ENCODE peak calls at places on chromosomes 5 and 9, in five cellular contexts. C is psoas muscle; H is A549; L is epithelial cell of esophagus; Q is CD8-positive, alpha-beta T cell. G is an unnamed sample.

GRCh38 chr9:81848472-81848871 is 79.8 kb upstream of the SPATA31D4 start:
- DNase-seq in C (no peak), H (no peak), L (peak), Q (no peak), G (no peak)

GRCh38 chr9:5485365-5486085 is 24.8 kb upstream of the PDCD1LG2 start:
- DNase-seq in C (no peak), H (no peak), L (no peak), Q (no peak), G (no peak)

GRCh38 chr5:130578354-130578753 is 586.7 kb downstream of the HINT1 start:
- DNase-seq in C (no peak), H (no peak), L (no peak), Q (no peak), G (no peak)

GRCh38 chr5:176927562-176927961 is 28.4 kb upstream of the HK3 start:
- DNase-seq in C (no peak), H (no peak), L (peak), Q (no peak), G (no peak)

GRCh38 chr9:4413856-4414255 is 76.4 kb upstream of the SLC1A1 start:
- DNase-seq in C (no peak), H (no peak), L (no peak), Q (no peak), G (no peak)

GRCh38 chr9:4114569-4115505 is 185.0 kb downstream of the GLIS3 start:
- DNase-seq in C (no peak), H (no peak), L (no peak), Q (no peak), G (no peak)

GRCh38 chr5:146068136-146068717 is 37.1 kb downstream of the PLAC8L1 start:
- DNase-seq in C (peak), H (no peak), L (no peak), Q (no peak), G (no peak)

GRCh38 chr5:167816354-167816753 is 475.1 kb upstream of the WWC1 start:
- DNase-seq in C (no peak), H (no peak), L (peak), Q (no peak), G (no peak)

GRCh38 chr5:133382661-133383579 is 229.4 kb downstream of the FSTL4 start:
- DNase-seq in C (no peak), H (no peak), L (no peak), Q (no peak), G (no peak)

GRCh38 chr9:129889461-129889935 is 54.2 kb downstream of the USP20 start:
- DNase-seq in C (no peak), H (no peak), L (no peak), Q (no peak), G (no peak)

GRCh38 chr9:129888085-129888808 is 53.0 kb downstream of the USP20 start:
- DNase-seq in C (peak), H (no peak), L (peak), Q (peak), G (no peak)

GRCh38 chr9:129888809-129889460 is 53.7 kb downstream of the USP20 start:
- DNase-seq in C (no peak), H (no peak), L (no peak), Q (no peak), G (no peak)

GRCh38 chr9:129891519-129891918 is 56.3 kb downstream of the USP20 start:
- DNase-seq in C (no peak), H (no peak), L (no peak), Q (no peak), G (no peak)

DNA sequence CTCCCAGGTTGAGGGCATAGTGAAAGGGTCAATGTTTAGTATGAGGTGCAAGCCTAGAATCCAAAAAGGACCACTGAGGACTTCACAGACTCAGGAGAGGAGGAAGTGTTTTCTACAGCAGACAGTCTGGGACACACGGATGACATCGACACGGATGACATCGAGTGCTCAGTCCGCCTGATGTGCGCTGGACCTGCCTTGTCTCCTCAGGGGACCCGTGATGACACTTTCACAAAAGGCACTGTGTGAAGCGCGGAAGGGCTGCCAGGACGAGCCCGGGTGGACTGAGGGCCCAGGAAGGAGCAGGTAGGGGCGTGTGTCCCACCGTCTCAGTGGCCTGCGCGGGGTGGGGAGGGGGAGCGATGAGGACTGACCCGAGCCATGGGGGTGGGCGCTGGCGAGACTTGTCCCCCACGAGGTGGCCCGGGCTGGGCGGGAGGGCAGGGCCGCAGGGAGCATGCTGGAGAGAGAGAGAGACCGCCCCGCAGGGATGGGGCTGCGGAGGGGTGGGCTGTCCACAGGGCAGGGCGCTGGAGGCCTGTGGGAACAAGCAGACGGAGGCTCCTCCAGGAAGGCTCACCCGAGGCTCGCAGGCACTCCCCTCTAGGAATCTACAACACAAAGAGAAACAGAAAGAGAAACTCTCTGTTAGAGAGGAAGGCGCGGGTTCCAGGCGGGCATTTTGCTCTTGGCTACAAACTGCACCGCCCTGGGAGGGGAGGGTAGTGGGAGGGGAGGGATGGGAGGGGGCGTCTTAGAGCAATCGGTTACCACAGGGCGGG is 54.9 kb downstream of the USP20 start:
- DNase-seq in C (no peak), H (no peak), L (no peak), Q (no peak), G (no peak)
- TF ChIP-seq CTCF in C (no peak), H (no peak), L (no peak), Q (no peak), G (no peak)

DNA sequence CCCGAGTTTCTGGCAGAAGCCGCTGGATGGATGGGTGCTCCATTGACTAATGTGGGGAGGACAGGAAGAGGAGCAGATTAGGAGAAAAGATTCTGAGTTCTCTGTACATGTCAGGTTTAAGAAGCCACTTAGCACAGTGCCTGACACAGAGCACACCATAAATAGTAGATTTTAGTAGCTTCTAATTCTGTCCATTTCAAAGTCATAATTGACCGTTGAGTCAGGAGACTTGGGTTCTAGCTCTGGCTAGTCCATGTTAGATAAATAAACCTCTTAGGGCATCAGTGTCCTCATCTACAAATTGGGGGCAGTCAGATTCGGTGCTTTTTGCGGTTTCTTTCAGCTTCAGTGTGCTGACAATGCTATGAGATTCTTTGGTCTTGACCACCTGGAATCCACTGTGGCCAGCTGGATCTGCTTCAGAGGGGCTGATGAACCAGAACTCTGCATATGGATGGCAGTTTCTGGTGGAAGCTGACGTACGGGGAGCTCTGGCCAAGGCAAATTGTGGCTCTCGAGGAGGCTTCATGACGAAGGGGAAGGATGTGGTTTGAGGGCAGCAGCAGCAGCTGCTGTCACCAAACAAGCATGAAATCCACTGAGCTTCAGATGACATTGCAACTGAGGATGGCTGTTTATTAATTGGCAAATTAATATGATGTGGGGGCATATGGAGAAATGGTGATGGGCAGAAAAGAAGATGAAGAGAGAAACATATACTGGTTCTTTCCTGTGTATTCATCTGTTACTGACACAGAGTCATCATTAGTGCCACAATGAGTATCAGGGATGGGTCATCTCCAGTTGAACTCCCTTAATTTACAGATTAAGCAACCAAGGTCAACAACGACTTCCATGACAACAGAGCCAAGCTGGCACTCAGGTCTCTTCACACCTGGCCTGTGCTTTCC is 134.4 kb downstream of the AOPEP start:
- DNase-seq in C (no peak), H (no peak), L (no peak), Q (peak), G (no peak)
- TF ChIP-seq CTCF in C (no peak), H (no peak), L (no peak), Q (no peak), G (no peak)

DNA sequence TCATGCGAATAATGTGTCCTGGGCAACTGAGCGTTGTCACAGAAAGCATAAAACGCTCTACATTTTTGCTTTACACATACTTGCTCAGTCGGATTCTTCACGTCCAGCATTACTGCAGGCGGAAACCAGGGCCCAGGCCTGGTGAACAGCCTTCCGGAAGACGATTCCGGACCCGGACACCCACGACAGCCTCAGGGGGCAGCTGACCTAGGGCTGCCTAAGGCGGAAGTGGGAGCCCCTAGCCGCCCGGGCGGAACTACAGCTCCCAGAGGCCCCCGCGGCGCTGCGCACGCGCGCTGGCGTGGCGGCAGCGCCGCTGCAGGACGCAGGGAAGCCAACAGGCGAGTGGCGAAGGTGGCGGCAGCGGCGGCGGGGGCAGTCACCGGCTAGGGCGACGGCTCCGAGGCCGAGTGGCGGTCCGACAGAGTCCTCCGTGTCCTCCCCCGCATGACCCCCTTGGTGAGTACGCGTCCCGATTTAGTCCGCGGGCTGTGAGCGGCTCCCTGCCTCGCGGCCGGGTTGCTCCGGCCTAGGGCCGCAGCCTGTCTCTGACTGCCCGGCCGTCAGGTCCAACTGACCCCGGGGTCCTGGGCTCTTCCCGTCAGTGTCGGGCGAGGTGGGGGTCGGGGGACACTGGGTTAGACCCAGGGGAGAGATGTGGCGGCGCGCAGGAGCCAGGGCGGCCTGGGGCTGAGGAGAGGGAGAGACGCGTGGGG is at the start of gene GAPVD1:
- DNase-seq in C (peak), H (peak), L (peak), Q (peak), G (peak)
- TF ChIP-seq CTCF in C (peak), H (peak), L (no peak), Q (peak), G (peak)

GRCh38 chr5:39717186-39717897 is 292.6 kb upstream of the DAB2 start:
- DNase-seq in C (no peak), H (no peak), L (no peak), Q (no peak), G (no peak)

GRCh38 chr5:39712316-39713223 is 287.8 kb upstream of the DAB2 start:
- DNase-seq in C (no peak), H (no peak), L (peak), Q (no peak), G (no peak)

GRCh38 chr5:39714036-39714698 is 289.4 kb upstream of the DAB2 start:
- DNase-seq in C (no peak), H (peak), L (peak), Q (peak), G (peak)

GRCh38 chr5:39713224-39713911 is 288.6 kb upstream of the DAB2 start:
- DNase-seq in C (no peak), H (no peak), L (peak), Q (no peak), G (no peak)

GRCh38 chr5:39716532-39716971 is 291.8 kb upstream of the DAB2 start:
- DNase-seq in C (no peak), H (peak), L (peak), Q (no peak), G (no peak)
- TF ChIP-seq CTCF in C (peak), H (peak), L (peak), Q (no peak), G (no peak)

GRCh38 chr5:1144089-1144488 is 32.2 kb upstream of the SLC12A7 start:
- DNase-seq in C (no peak), H (no peak), L (no peak), Q (no peak), G (no peak)
- TF ChIP-seq CTCF in C (no peak), H (no peak), L (no peak), Q (no peak), G (no peak)

GRCh38 chr5:122295138-122295537 is 16.9 kb upstream of the SNCAIP start:
- DNase-seq in C (no peak), H (no peak), L (no peak), Q (no peak), G (no peak)
- TF ChIP-seq CTCF in C (no peak), H (no peak), L (peak), Q (no peak), G (no peak)

GRCh38 chr5:73234156-73234555 is 61.2 kb downstream of the TMEM174 start:
- DNase-seq in C (no peak), H (no peak), L (no peak), Q (no peak), G (no peak)
- TF ChIP-seq CTCF in C (no peak), H (no peak), L (no peak), Q (no peak), G (no peak)

GRCh38 chr9:8366161-8366926 is 566.8 kb upstream of the DMAC1 start:
- DNase-seq in C (no peak), H (no peak), L (peak), Q (no peak), G (no peak)
- TF ChIP-seq CTCF in C (no peak), H (no peak), L (no peak), Q (no peak), G (no peak)

G was measured in prostate gland.